ENCODE peak calls at places on chromosomes 12 and 14, in five cellular contexts. G is HCT116, B is HL-60, D is stomach, I is sigmoid colon. F is an unnamed sample.

GRCh38 chr14:76473381-76474263 is 97.7 kb downstream of the ESRRB start:
- DNase-seq in G (no peak), I (no peak), D (no peak), B (no peak), F (no peak)

GRCh38 chr14:91649930-91650329 is 82.0 kb downstream of the CATSPERB start:
- DNase-seq in D (no peak), B (peak), G (peak), I (no peak), F (no peak)

GRCh38 chr12:51388066-51388799 is 3.0 kb downstream of the GALNT6 start:
- DNase-seq in D (no peak), G (no peak), B (peak), I (peak), F (no peak)

GRCh38 chr14:79920180-79920579 is 291.1 kb downstream of the DIO2 start:
- DNase-seq in D (no peak), G (no peak), B (no peak), I (no peak), F (no peak)

GRCh38 chr12:47394070-47394469 is 311.8 kb downstream of the RPAP3 start:
- DNase-seq in B (no peak), G (no peak), D (no peak), I (no peak), F (no peak)

GRCh38 chr12:103548622-103549601 is 38.2 kb upstream of the STAB2 start:
- DNase-seq in I (peak), D (peak), B (peak), G (peak), F (peak)

GRCh38 chr14:92310776-92311375 is 12.1 kb upstream of the SLC24A4 start:
- DNase-seq in I (no peak), G (no peak), D (no peak), B (no peak), F (no peak)

GRCh38 chr14:100601914-100602313 is 14.7 kb upstream of the BEGAIN start:
- DNase-seq in I (no peak), G (no peak), D (no peak), B (no peak), F (no peak)

GRCh38 chr14:92967346-92967926 is 44.5 kb downstream of the CHGA start:
- DNase-seq in D (no peak), I (no peak), B (no peak), G (no peak), F (no peak)

GRCh38 chr14:23160924-23161522 is 22.4 kb downstream of the SLC7A8 start:
- DNase-seq in I (no peak), B (peak), D (peak), G (no peak), F (peak)

GRCh38 chr14:22386924-22387775 is 201.9 kb downstream of the DAD1 start:
- DNase-seq in D (peak), G (peak), I (peak), B (peak), F (peak)

GRCh38 chr14:89015016-89015415 is 190.6 kb downstream of the TTC8 start:
- DNase-seq in G (no peak), I (no peak), B (no peak), D (no peak), F (no peak)

GRCh38 chr14:51094282-51094821 is 553 bp downstream of the TRIM9 start:
- DNase-seq in B (no peak), I (peak), G (no peak), D (no peak), F (no peak)

GRCh38 chr12:8465597-8465996 is 9.8 kb downstream of the CLEC6A start:
- DNase-seq in D (no peak), B (no peak), I (no peak), G (no peak), F (no peak)

GRCh38 chr14:95462491-95462890 is 54.0 kb downstream of the SYNE3 start:
- DNase-seq in D (no peak), B (no peak), G (no peak), I (no peak), F (no peak)

GRCh38 chr14:100565650-100566049 is 21.6 kb downstream of the BEGAIN start:
- DNase-seq in D (no peak), G (no peak), B (no peak), I (no peak), F (no peak)

GRCh38 chr12:47527816-47528215 is 178.0 kb downstream of the RPAP3 start:
- DNase-seq in D (no peak), B (no peak), G (no peak), I (no peak), F (no peak)

GRCh38 chr12:4858385-4858784 is 51.3 kb upstream of the KCNA1 start:
- DNase-seq in G (no peak), B (no peak), I (no peak), D (no peak), F (no peak)

GRCh38 chr12:104121001-104121400 is 17.0 kb downstream of the NFYB start:
- DNase-seq in B (no peak), I (no peak), G (no peak), D (no peak), F (no peak)

GRCh38 chr12:26633591-26634210 is 199.3 kb downstream of the ITPR2 start:
- DNase-seq in G (no peak), D (no peak), I (no peak), B (no peak), F (no peak)

GRCh38 chr12:29516431-29516875 is 19.0 kb upstream of the OVCH1 start:
- DNase-seq in G (no peak), D (no peak), B (no peak), I (no peak), F (no peak)

GRCh38 chr12:94851396-94852025 is 152.0 kb downstream of the NDUFA12 start:
- DNase-seq in G (no peak), B (no peak), D (no peak), I (no peak), F (no peak)

GRCh38 chr14:24058260-24058950 is 6.6 kb downstream of the CARMIL3 start:
- DNase-seq in D (peak), I (peak), G (no peak), B (no peak), F (peak)

GRCh38 chr12:128928361-128928760 is 75.1 kb downstream of the GLT1D1 start:
- DNase-seq in B (no peak), G (no peak), D (no peak), I (no peak), F (no peak)

GRCh38 chr12:105942316-105942715 is 196.4 kb downstream of the NUAK1 start:
- DNase-seq in D (no peak), I (no peak), B (no peak), G (no peak), F (no peak)

GRCh38 chr14:99322731-99323599 is 51.0 kb upstream of the BCL11B start:
- DNase-seq in G (no peak), I (no peak), B (no peak), D (no peak), F (no peak)

GRCh38 chr14:69260246-69260978 is 454 bp downstream of the GALNT16 start:
- DNase-seq in G (no peak), B (no peak), I (no peak), D (no peak), F (no peak)

GRCh38 chr14:34190746-34191145 is 239.9 kb upstream of the EGLN3 start:
- DNase-seq in I (no peak), D (no peak), B (no peak), G (no peak), F (no peak)

GRCh38 chr12:116138380-116138779 is 139.1 kb downstream of the MED13L start:
- DNase-seq in D (no peak), I (no peak), G (no peak), B (no peak), F (no peak)

GRCh38 chr14:33210304-33210703 is 271.6 kb downstream of the NPAS3 start:
- DNase-seq in D (no peak), G (no peak), I (no peak), B (no peak), F (no peak)

GRCh38 chr14:93207468-93208308 is 632 bp downstream of the UBR7 start:
- DNase-seq in G (no peak), D (peak), B (peak), I (peak), F (no peak)

GRCh38 chr14:105290598-105291356 is 10.0 kb downstream of the BRF1 start:
- DNase-seq in I (no peak), B (peak), D (no peak), G (no peak), F (no peak)

GRCh38 chr14:22375321-22375930 is 213.6 kb downstream of the DAD1 start:
- DNase-seq in I (no peak), G (peak), B (peak), D (no peak), F (no peak)

GRCh38 chr12:15544589-15544988 is 222.3 kb downstream of the PTPRO start:
- DNase-seq in G (no peak), D (no peak), B (no peak), I (no peak), F (no peak)

GRCh38 chr14:69637503-69638030 is 26.2 kb downstream of the SUSD6 start:
- DNase-seq in I (peak), G (no peak), B (no peak), D (no peak), F (peak)

GRCh38 chr14:69354383-69355154 is 43.5 kb downstream of the ERH start:
- DNase-seq in I (peak), G (no peak), B (no peak), D (peak), F (peak)

GRCh38 chr14:21846227-21846885 is 172.7 kb upstream of the OR4E1 start:
- DNase-seq in D (peak), I (no peak), B (no peak), G (no peak), F (peak)

GRCh38 chr14:31428011-31428410 is 7.7 kb upstream of the HEATR5A start:
- DNase-seq in B (no peak), D (no peak), G (no peak), I (no peak), F (no peak)

DNA sequence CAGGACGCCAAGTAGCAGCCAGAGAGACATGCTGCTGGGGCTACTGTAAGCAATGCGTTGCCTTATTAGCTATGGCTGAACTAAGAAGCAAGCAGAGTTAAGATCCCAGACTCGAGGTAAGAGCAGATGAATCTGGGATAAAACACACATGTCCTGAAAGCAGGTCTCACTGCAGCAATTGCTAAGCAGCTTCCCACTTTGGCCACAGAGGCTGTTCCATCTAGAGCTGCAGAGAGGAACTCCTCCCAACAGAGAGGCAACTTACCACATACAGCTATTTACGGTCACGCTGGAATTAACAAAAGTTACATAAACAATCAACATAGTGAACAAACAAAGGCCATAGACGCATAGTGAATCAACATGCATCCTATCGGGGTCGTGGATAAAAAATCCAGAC is 90.2 kb downstream of the KSR2 start:
- DNase-seq in I (no peak), G (no peak), D (no peak), B (no peak), F (no peak)
- TF ChIP-seq POLR2AphosphoS5 in I (no peak), G (no peak), D (no peak), B (no peak), F (no peak)

GRCh38 chr14:103686831-103687485 is 28.3 kb downstream of the XRCC3 start:
- DNase-seq in D (no peak), G (no peak), B (no peak), I (no peak), F (no peak)

GRCh38 chr14:103688441-103688840 is 26.8 kb downstream of the XRCC3 start:
- DNase-seq in B (no peak), G (no peak), I (no peak), D (no peak), F (no peak)

GRCh38 chr14:103687712-103688111 is 27.5 kb downstream of the XRCC3 start:
- DNase-seq in I (no peak), G (no peak), D (no peak), B (no peak), F (no peak)

GRCh38 chr14:103690332-103690731 is 24.9 kb downstream of the XRCC3 start:
- DNase-seq in I (no peak), B (no peak), D (no peak), G (no peak), F (no peak)

GRCh38 chr14:103688906-103689902 is 26.0 kb downstream of the XRCC3 start:
- DNase-seq in D (no peak), I (no peak), B (no peak), G (no peak), F (peak)
- TF ChIP-seq POLR2AphosphoS5 in D (no peak), I (no peak), B (no peak), G (no peak), F (no peak)

DNA sequence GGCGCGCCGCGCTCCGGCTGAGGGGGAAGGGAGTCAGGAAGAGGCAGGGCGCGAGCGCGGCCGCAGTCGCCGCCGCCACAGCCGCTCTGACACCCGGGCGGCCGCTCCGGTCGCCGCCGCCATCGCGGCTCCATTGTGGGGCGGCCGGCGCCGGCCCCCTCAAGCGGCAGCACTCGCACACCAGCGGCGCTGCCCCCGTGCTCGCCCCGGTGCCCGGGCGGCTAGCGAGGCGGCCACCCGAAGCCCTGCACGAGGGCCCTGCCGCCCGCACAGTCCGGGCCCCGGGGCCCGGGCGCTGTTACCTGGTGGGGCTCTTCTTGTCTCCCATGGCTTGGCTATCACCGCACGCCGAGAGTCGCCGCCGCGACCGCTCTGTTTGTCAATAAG is 202 bp downstream of the YAF2 start:
- DNase-seq in I (no peak), D (no peak), G (no peak), B (no peak), F (no peak)
- TF ChIP-seq POLR2AphosphoS5 in I (no peak), D (no peak), G (no peak), B (no peak), F (peak)

DNA sequence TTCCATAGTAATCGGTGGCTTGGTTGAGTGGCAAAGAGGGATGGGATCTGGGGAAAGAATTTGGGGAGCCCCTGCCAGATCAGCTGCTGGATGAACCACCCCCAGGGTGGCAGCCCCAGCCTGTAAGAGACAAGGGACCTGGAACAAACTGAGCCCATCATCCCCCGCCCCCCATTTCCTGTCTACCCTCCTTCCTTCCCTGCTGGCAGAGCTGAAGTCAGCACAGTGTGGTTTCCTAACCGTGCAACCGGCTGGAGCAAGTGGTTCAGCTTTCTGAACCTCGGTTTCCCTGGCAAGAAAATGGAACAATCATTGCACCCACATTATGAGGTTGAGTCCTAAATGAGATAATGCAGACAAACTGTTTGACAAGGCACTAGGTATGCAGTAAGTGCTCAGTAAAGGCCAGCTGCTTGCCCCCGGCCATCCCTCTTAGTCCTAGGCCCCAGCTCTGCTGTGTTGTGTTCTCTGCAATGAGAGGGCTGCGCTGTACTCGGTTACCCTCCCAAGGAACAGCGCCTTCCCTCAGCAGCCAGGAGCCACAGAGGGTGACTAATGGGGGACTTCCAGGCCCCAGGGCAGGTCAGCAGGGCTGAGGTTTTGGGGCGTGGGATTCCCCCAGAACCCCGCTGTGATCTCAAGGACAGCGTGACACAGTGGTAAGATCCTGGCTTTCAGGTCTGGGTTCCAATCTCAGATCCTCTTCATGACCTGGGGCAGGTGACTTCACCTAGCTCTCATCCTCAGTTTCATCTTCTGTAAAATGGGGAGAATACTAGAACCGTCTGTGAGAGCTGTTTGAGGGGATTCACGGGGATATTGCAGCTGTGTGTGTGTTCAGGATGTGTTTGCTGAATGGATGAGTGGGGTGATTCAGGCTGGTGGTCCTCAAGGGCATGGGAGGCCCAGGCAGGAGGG is 16.5 kb downstream of the SELPLG start:
- DNase-seq in B (no peak), D (no peak), I (no peak), G (no peak), F (peak)
- TF ChIP-seq POLR2AphosphoS5 in B (peak), D (no peak), I (no peak), G (no peak), F (no peak)

DNA sequence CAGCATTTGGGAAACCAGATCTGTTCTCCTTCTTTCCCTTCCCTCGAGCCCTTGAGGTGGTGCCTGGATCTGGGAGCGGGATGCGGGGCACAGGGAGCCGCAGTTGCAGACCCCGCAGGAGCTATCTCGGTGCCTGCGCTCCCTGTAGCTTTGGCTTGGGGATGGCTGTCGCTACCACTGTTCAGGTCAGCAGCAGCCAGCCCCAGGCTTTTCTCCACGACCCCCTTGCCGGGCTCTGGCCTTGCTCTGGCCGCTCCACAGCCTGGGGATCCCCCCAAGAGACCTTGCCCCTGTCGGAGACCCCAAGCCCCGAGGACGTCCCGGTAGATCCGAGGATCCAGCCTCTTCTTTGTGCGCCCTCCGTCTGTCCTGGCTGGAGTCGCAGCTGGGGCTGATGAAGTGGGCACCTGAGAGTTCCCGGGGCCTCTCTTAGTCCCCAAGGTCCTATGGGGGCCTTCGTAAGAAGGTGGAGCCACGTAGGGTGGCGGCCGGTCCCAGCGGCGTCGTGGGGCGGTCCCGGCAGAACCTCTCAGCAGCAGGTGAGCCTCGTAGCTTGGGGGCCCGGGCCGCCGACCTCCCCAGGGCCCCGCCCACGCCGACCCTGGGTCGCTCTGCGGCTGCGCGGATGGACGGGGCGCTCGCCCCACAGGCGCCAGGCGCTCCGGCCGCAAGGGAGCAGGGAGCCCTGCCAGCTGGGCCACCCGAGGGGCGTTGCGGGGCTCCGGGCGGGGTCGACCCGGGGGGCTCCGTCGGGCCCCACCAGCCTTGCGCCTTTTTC is 1.3 kb downstream of the DDN start:
- DNase-seq in G (no peak), D (peak), I (no peak), B (no peak), F (peak)
- TF ChIP-seq POLR2AphosphoS5 in G (peak), D (no peak), I (no peak), B (no peak), F (no peak)

DNA sequence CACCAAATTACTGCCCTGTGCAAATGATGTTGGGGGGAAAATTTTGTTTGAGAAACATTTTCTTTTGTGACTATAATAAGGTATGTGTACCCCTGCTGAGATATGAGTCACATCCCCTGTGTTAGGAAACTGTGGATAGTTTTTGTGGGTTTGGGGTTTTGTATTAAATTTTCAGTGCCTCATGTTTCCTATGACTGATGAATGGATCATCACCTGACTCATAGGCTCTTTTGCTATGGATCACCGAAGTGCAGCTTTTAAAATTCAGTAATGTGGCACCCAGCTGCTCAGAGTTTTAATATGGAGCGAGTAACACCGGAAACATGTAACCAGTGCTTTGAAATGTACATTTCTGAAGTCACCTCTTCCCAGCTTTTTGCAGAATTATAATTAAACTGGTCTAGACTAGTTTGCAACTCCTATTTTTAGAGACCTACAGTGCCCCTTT is 167.4 kb upstream of the HMGA2 start:
- DNase-seq in D (no peak), I (no peak), G (peak), B (peak), F (no peak)
- TF ChIP-seq POLR2AphosphoS5 in D (no peak), I (no peak), G (peak), B (no peak), F (no peak)

F was measured in transverse colon.